ENCODE peak calls at places on chromosomes 3 and 15, in ten cellular contexts. Z, A, O, Y, K, Q, C, F, X and G are unnamed samples.
A peak's percentile ranks its signal among the peaks of the same experiment; 100 is the strongest.

GRCh38 chr3:117019082-117019713 is 309.6 kb downstream of the TUSC7 start:
- DNase-seq in A (peak; percentile 48), Z (peak; percentile 74), F (peak; percentile 75), X (peak; percentile 48), K (peak; percentile 43), Q (peak; percentile 37), Y (no peak), O (peak; percentile 35), C (peak; percentile 34), G (peak; percentile 28)

GRCh38 chr3:42461762-42462161 is 40.7 kb upstream of the VIPR1 start:
- DNase-seq in K (no peak), Z (no peak), O (no peak), Y (no peak), F (no peak), Q (no peak), X (no peak), A (no peak), C (no peak), G (no peak)

GRCh38 chr15:73691398-73691797 is 7.2 kb downstream of the CD276 start:
- DNase-seq in Y (no peak), K (no peak), A (no peak), Z (peak; percentile 48), X (no peak), Q (peak; percentile 60), F (peak; percentile 84), C (no peak), O (no peak), G (peak; percentile 80)

GRCh38 chr3:182617511-182617910 is 175.8 kb upstream of the ATP11B start:
- DNase-seq in F (no peak), Q (no peak), C (no peak), A (no peak), O (no peak), X (no peak), Y (no peak), Z (no peak), K (no peak), G (peak; percentile 55)

GRCh38 chr3:8652323-8652987 is 7.9 kb upstream of the SSUH2 start:
- DNase-seq in X (no peak), Z (no peak), O (no peak), K (no peak), Y (no peak), A (no peak), C (no peak), Q (no peak), F (no peak), G (no peak)

GRCh38 chr3:171058058-171058457 is 31.5 kb upstream of the SLC2A2 start:
- DNase-seq in O (no peak), Y (no peak), C (no peak), X (no peak), K (no peak), A (no peak), Z (no peak), F (peak; percentile 72), Q (peak; percentile 79), G (no peak)

GRCh38 chr3:39519554-39519953 is 52.1 kb downstream of the MOBP start:
- DNase-seq in F (no peak), O (no peak), Y (no peak), C (no peak), X (no peak), Z (no peak), K (no peak), Q (no peak), A (no peak), G (no peak)

GRCh38 chr15:94943863-94944262 is 712.5 kb downstream of the MCTP2 start:
- DNase-seq in C (no peak), A (no peak), Q (no peak), X (no peak), F (no peak), Z (no peak), Y (no peak), O (no peak), K (no peak), G (no peak)

GRCh38 chr3:183387797-183388196 is 40.6 kb downstream of the MCF2L2 start:
- DNase-seq in F (no peak), X (no peak), K (no peak), Y (no peak), A (no peak), O (no peak), C (no peak), Q (no peak), Z (no peak), G (no peak)

GRCh38 chr3:128572644-128573105 is 77.9 kb downstream of the RPN1 start:
- DNase-seq in O (no peak), F (no peak), K (peak; percentile 67), A (no peak), C (peak; percentile 57), Q (no peak), X (no peak), Y (no peak), Z (no peak), G (no peak)
- TF ChIP-seq CTCF in O (peak; percentile 63), F (peak; percentile 23), K (peak; percentile 33), A (no peak), C (peak; percentile 11), Q (no peak), X (peak; percentile 58), Y (peak; percentile 30), Z (no peak), G (no peak)

DNA sequence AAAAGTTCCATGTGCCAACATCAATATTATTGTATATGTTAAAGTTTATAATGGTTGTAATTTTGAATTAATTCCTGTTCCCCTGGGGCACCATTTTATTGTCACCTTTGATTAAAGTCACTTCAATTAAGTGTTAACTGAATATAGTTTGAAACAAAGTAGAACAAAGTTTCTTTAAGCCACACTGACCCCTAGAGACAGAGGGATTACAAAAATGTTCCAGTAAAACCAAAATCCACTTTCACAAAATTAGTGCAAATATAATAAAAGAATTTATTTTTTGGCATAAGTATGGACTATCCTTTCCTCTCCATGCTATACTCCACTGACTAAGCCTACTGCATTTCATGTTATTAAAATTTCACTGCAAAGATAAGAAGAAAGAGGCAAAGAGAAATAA is 123.9 kb downstream of the ZMAT3 start:
- DNase-seq in Y (no peak), O (no peak), K (no peak), C (no peak), X (no peak), Z (no peak), A (no peak), F (no peak), Q (no peak), G (no peak)
- TF ChIP-seq CTCF in Y (no peak), O (no peak), K (peak; percentile 16), C (no peak), X (peak; percentile 16), Z (no peak), A (no peak), F (no peak), Q (no peak), G (no peak)

GRCh38 chr3:149288655-149289054 is 44.8 kb downstream of the TM4SF18 start:
- DNase-seq in Y (no peak), C (no peak), Z (no peak), O (no peak), K (no peak), F (no peak), A (no peak), X (no peak), Q (no peak), G (no peak)

GRCh38 chr3:149296972-149297371 is 36.5 kb downstream of the TM4SF18 start:
- DNase-seq in A (no peak), X (no peak), Q (no peak), Z (no peak), K (no peak), O (no peak), C (no peak), Y (no peak), F (no peak), G (no peak)

DNA sequence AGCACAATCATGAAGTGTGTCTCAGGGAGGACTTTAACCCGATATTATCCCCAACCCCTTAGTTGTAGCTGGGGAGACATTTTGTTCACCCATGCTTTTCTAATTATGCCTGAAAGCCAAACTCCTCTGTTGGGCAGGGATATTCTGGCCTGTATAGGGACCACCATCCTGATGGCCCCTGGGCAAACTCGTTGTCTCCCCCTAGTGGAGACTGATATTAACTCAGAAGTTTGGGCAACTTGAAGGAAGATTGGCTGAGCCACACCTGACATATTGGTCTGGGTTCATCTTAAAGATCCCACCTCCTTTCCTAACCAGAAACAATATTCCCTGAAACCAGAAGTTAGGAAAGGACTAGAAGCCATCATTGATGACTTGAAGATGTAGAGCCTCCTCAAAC is 42.3 kb downstream of the TM4SF18 start:
- DNase-seq in Z (no peak), Q (no peak), X (no peak), Y (no peak), C (peak; percentile 39), O (no peak), K (peak; percentile 45), A (no peak), F (no peak), G (no peak)
- TF ChIP-seq CTCF in Z (peak; percentile 27), Q (peak; percentile 46), X (peak; percentile 40), Y (peak; percentile 48), C (peak; percentile 40), O (peak; percentile 63), K (peak; percentile 61), A (no peak), F (peak; percentile 68), G (peak; percentile 54)

GRCh38 chr15:60442031-60442665 is 36.8 kb downstream of the ICE2 start:
- DNase-seq in K (no peak), Q (no peak), Z (no peak), X (no peak), F (no peak), C (no peak), A (no peak), Y (no peak), O (no peak), G (no peak)

GRCh38 chr15:60448668-60449360 is 30.1 kb downstream of the ICE2 start:
- DNase-seq in Q (no peak), A (no peak), Z (no peak), O (no peak), K (no peak), F (no peak), X (no peak), C (no peak), Y (no peak), G (no peak)

GRCh38 chr15:60442763-60443162 is 36.2 kb downstream of the ICE2 start:
- DNase-seq in O (no peak), Z (no peak), K (no peak), X (no peak), Y (no peak), C (no peak), A (no peak), Q (peak; percentile 63), F (no peak), G (no peak)

GRCh38 chr15:60441323-60441722 is 37.6 kb downstream of the ICE2 start:
- DNase-seq in K (no peak), O (no peak), Z (no peak), X (no peak), F (no peak), C (no peak), A (no peak), Q (no peak), Y (no peak), G (no peak)

DNA sequence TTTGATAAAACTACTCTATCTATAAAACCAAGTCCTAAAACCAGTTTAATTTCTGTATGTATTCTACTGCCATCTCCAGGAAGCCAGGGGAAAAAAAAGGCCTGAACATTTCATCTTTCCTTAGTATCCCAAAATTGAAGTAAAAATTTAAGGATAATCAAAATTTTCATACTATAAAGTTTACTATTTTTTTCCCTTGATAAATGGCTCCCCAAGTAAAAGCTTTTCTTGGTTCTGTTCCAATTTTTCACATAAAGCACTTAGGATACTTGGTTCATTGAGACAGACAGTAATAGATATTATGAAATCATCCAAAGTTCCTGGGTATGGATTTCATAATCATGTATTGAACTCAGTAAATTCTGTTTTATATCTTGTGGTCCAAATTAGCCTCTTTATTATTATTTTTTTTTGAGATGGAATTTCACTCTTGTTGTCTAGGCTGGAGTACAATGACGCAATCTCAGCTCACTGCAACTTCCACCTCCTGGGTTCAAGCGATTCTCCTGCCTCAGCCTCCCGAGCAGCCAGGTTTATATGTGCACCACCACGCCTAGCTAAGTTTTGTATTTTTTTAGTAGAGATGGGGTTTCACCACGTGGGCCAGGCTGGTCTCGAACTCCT is 34.5 kb downstream of the ICE2 start:
- DNase-seq in Y (no peak), A (no peak), Z (no peak), C (no peak), X (no peak), F (peak; percentile 61), O (no peak), K (no peak), Q (peak; percentile 22), G (peak; percentile 26)
- TF ChIP-seq CTCF in Y (peak; percentile 64), A (peak; percentile 67), Z (peak; percentile 12), C (no peak), X (peak; percentile 51), F (peak; percentile 62), O (peak; percentile 34), K (no peak), Q (peak; percentile 53), G (peak; percentile 60)